ENCODE peak calls at places on chromosome 14, in six cellular contexts. R is SK-N-SH, C is K562, M is HCT116, Q is transverse colon, X is HepG2. G is an unnamed sample. For H3K9me3, the result is how much of the 10 kb centered on the place peaks cover.

GRCh38 chr14:86961106-86961716 is 1031.8 kb downstream of the GALC start:
- DNase-seq in R (peak), C (peak), M (no peak), Q (no peak), X (peak), G (no peak)

GRCh38 chr14:94123868-94124267 is 5.5 kb downstream of the IFI27L2 start:
- DNase-seq in R (no peak), C (no peak), M (no peak), Q (no peak), X (peak), G (peak)

GRCh38 chr14:102516531-102517411 is 7.2 kb upstream of the ANKRD9 start:
- DNase-seq in R (peak), C (peak), M (no peak), Q (peak), X (peak), G (peak)

GRCh38 chr14:58547649-58548048 is 90.1 kb upstream of the DACT1 start:
- DNase-seq in R (no peak), C (no peak), M (no peak), Q (no peak), X (no peak), G (no peak)

GRCh38 chr14:50943943-50944646 is at the start of gene PYGL:
- DNase-seq in R (peak), C (peak), M (peak), Q (peak), X (peak), G (peak)

GRCh38 chr14:50060871-50061663 is 55.3 kb downstream of the VCPKMT start:
- DNase-seq in R (peak), C (peak), M (no peak), Q (peak), X (peak), G (peak)

GRCh38 chr14:72804653-72805180 is 89.2 kb downstream of the DPF3 start:
- DNase-seq in R (no peak), C (no peak), M (no peak), Q (no peak), X (no peak), G (no peak)

GRCh38 chr14:77181603-77182437 is at the start of gene TMEM63C:
- DNase-seq in R (peak), C (peak), M (peak), Q (peak), X (peak), G (no peak)

GRCh38 chr14:74501135-74501614 is 7.6 kb downstream of the ISCA2 start:
- DNase-seq in R (peak), C (peak), M (no peak), Q (peak), X (peak), G (peak)

GRCh38 chr14:58815781-58816297 is 178.1 kb downstream of the DACT1 start:
- DNase-seq in R (peak), C (no peak), M (no peak), Q (no peak), X (no peak), G (no peak)

GRCh38 chr14:102510616-102511520 is 1.3 kb upstream of the ANKRD9 start:
- DNase-seq in R (no peak), C (peak), M (no peak), Q (peak), X (peak), G (peak)

GRCh38 chr14:70622111-70622712 is 19.5 kb upstream of the TTC9 start:
- DNase-seq in R (peak), C (no peak), M (peak), Q (peak), X (peak), G (no peak)

GRCh38 chr14:52923902-52924575 is 26.8 kb downstream of the FERMT2 start:
- DNase-seq in R (no peak), C (no peak), M (no peak), Q (no peak), X (peak), G (no peak)

GRCh38 chr14:100610511-100611217 is 23.4 kb upstream of the BEGAIN start:
- DNase-seq in R (peak), C (no peak), M (no peak), Q (peak), X (no peak), G (peak)

GRCh38 chr14:61647704-61648103 is 47.6 kb upstream of the HIF1A start:
- DNase-seq in R (no peak), C (no peak), M (no peak), Q (no peak), X (no peak), G (no peak)

GRCh38 chr14:29925106-29925722 is 2.4 kb downstream of the PRKD1 start:
- DNase-seq in R (no peak), C (no peak), M (no peak), Q (no peak), X (no peak), G (no peak)

GRCh38 chr14:61063461-61063860 is 82.4 kb downstream of the SLC38A6 start:
- DNase-seq in R (no peak), C (no peak), M (no peak), Q (no peak), X (no peak), G (no peak)

GRCh38 chr14:99755629-99756603 is 37.3 kb upstream of the EML1 start:
- DNase-seq in R (no peak), C (no peak), M (no peak), Q (peak), X (peak), G (peak)

GRCh38 chr14:65191716-65192115 is 89.4 kb upstream of the MAX start:
- DNase-seq in R (no peak), C (no peak), M (no peak), Q (no peak), X (no peak), G (no peak)

DNA sequence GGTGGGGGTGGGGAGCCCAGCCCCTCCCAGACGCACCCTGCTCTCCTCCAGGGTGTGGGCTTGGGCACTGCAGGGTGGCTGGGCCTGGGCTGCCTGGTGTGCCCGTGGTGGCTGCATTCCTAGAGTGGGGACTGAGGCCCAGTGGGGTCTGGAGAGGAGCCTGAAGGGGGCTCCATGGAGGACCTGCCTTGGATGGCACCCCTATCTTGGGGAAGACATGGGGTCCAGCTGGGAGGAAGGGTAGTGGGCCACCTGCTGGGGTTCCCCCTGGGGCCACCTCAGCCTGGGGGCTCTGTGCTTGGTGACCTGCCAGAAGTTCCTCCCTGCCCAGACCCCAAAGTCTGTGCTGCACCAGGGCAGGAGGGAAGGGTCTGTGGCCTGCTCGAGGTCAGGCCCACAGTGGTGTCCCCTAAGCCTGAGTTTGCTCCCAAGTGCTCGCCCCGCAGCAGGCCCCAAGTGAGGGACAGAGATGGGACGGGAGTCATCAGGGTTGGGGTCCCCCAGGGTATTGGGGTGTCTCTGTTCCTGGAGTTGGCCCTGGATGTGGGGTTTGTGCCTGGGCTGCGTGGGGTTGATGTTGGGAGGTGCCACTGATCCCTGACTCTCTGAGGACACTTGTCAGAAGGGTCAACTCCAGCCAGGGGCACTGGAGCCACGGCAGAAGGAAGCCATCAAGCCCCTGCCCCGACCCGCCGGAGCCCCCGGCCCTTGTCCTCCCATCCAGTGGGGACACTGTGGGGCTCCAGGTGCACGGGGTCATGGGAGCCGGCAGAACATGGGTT is 382.9 kb downstream of the TMEM121 start:
- DNase-seq in R (no peak), C (no peak), M (no peak), Q (no peak), X (no peak), G (no peak)
- H3K9me3 ChIP-seq in R (under half), C (under half), M (under half), Q (under half), X (under half), G (under half)

GRCh38 chr14:26966942-26967341 is 369.1 kb upstream of the NOVA1 start:
- DNase-seq in R (no peak), C (no peak), M (no peak), Q (no peak), X (no peak), G (peak)
- TF ChIP-seq POLR2AphosphoS5 in R (no peak), C (no peak), M (no peak), Q (no peak), X (no peak), G (no peak)

DNA sequence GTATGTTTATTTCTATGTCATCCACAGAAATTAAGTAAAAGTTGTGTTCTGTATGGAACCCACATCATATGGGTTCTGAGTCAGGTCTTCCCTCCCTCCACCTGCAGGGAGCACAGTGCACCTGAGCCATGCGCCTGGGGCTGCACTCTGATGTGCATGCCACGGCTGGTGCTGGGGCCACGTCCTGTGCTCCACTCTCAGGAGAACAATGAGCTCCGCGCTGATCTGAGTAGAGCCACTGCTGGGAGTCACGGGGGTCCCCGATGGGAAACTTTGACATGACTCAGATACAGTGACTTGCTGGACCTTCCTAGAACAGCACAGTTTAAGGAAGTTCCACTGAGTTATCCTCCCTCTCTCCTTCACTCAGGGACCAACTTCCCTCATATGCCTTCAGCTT is 683.4 kb downstream of the TMEM121 start:
- DNase-seq in R (no peak), C (no peak), M (no peak), Q (no peak), X (no peak), G (no peak)
- H3K9me3 ChIP-seq in R (under half), C (under half), M (under half), Q (under half), X (under half), G (under half)

GRCh38 chr14:23588884-23589598 is 10.5 kb upstream of the JPH4 start:
- DNase-seq in R (peak), C (peak), M (peak), Q (peak), X (peak), G (peak)
- TF ChIP-seq POLR2AphosphoS5 in R (peak), C (peak), M (peak), Q (no peak), X (no peak), G (no peak)

GRCh38 chr14:46108228-46108627 is 543.4 kb downstream of the RPL10L start:
- DNase-seq in R (no peak), C (no peak), M (no peak), Q (no peak), X (no peak), G (no peak)
- H3K9me3 ChIP-seq in R (under half), C (under half), M (under half), Q (under half), X (half or more), G (under half)

GRCh38 chr14:92460916-92461579 is 52.5 kb upstream of the RIN3 start:
- DNase-seq in R (no peak), C (no peak), M (no peak), Q (no peak), X (no peak), G (peak)
- TF ChIP-seq POLR2AphosphoS5 in R (no peak), C (no peak), M (no peak), Q (no peak), X (no peak), G (no peak)

GRCh38 chr14:55661029-55661428 is 81.0 kb downstream of the KTN1 start:
- DNase-seq in R (no peak), C (no peak), M (no peak), Q (no peak), X (no peak), G (no peak)

GRCh38 chr14:55665067-55665700 is 85.2 kb downstream of the KTN1 start:
- DNase-seq in R (no peak), C (no peak), M (no peak), Q (no peak), X (no peak), G (no peak)

DNA sequence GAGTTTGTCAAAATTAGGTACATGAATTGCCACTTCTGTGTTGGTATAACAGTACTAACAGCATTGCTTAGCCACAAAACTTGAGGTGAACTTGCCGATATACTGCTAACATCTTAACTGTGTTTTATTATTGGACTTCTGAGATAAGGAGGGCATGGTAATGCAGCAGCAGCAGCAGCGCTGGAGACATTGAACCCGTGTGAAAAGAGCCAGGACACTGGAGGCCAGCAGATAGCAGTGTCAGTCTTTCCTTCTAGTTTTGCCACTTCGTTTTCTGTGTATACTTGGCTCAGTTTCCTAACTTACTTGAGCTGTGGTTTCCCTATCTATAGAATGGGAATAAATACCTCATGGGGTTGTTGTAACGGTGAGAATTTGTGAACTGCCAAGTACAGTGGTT is 82.8 kb downstream of the KTN1 start:
- DNase-seq in R (no peak), C (no peak), M (no peak), Q (no peak), X (no peak), G (no peak)
- H3K9me3 ChIP-seq in R (under half), C (under half), M (under half), Q (under half), X (under half), G (under half)